ENCODE peak calls at places on chromosome 19, in five cellular contexts. J is HCT116, G is OCI-LY7, W is neural progenitor cell, S is SK-N-SH. B is an unnamed sample.

GRCh38 chr19:15779756-15780476 is 7.5 kb upstream of the OR10H5 start:
- DNase-seq in S (no peak), G (no peak), J (no peak), W (no peak), B (peak)

GRCh38 chr19:47781590-47782318 is 3.3 kb downstream of the SELENOW start:
- DNase-seq in J (no peak), G (no peak), S (no peak), W (no peak), B (no peak)

GRCh38 chr19:31039151-31039550 is 310.1 kb downstream of the TSHZ3 start:
- DNase-seq in S (no peak), J (no peak), G (no peak), W (no peak), B (no peak)

GRCh38 chr19:13366529-13367143 is 139.6 kb downstream of the CACNA1A start:
- DNase-seq in W (peak), J (peak), S (peak), G (peak), B (peak)

GRCh38 chr19:13868663-13869062 is 8.3 kb upstream of the NANOS3 start:
- DNase-seq in J (no peak), G (no peak), S (no peak), W (no peak), B (no peak)

GRCh38 chr19:18328340-18329034 is 5.6 kb upstream of the LSM4 start:
- DNase-seq in S (peak), J (peak), G (peak), W (peak), B (peak)

GRCh38 chr19:49264258-49264657 is 60.7 kb downstream of the SLC6A16 start:
- DNase-seq in G (no peak), S (no peak), W (no peak), J (no peak), B (peak)

GRCh38 chr19:776549-776948 is 20.7 kb upstream of the PTBP1 start:
- DNase-seq in J (no peak), W (no peak), G (no peak), S (no peak), B (no peak)

GRCh38 chr19:480016-480855 is 16.1 kb upstream of the MADCAM1 start:
- DNase-seq in W (peak), S (peak), J (no peak), G (no peak), B (peak)

GRCh38 chr19:18803550-18804138 is 12.5 kb upstream of the COMP start:
- DNase-seq in W (no peak), S (peak), J (no peak), G (no peak), B (no peak)

GRCh38 chr19:15422311-15423075 is 3.7 kb upstream of the AKAP8L start:
- DNase-seq in J (no peak), W (no peak), S (no peak), G (no peak), B (no peak)

GRCh38 chr19:24098359-24098758 is 11.4 kb downstream of the ZNF254 start:
- DNase-seq in S (no peak), G (no peak), W (no peak), J (no peak), B (no peak)

GRCh38 chr19:6020972-6021805 is 43.2 kb upstream of the RANBP3 start:
- DNase-seq in G (no peak), W (no peak), J (no peak), S (no peak), B (peak)

GRCh38 chr19:47228168-47228936 is 2.6 kb downstream of the BBC3 start:
- DNase-seq in W (peak), S (peak), G (peak), J (no peak), B (no peak)

GRCh38 chr19:18062043-18062442 is 24.7 kb downstream of the IL12RB1 start:
- DNase-seq in G (no peak), J (no peak), S (no peak), W (no peak), B (no peak)

GRCh38 chr19:1252818-1253513 is 4.6 kb downstream of the MIDN start:
- DNase-seq in S (peak), J (no peak), W (no peak), G (peak), B (peak)

GRCh38 chr19:13788991-13789390 is 6.3 kb upstream of the ZSWIM4 start:
- DNase-seq in G (peak), J (no peak), S (no peak), W (no peak), B (no peak)

GRCh38 chr19:33618884-33619283 is 2.9 kb upstream of the CHST8 start:
- DNase-seq in J (no peak), S (no peak), W (no peak), G (no peak), B (no peak)

GRCh38 chr19:52601025-52601973 is 31.2 kb downstream of the ZNF701 start:
- DNase-seq in S (peak), J (peak), W (peak), G (peak), B (peak)

GRCh38 chr19:11872624-11873023 is 15.0 kb upstream of the ZNF69 start:
- DNase-seq in S (no peak), G (no peak), J (no peak), W (no peak), B (no peak)

GRCh38 chr19:5961969-5962945 is 15.7 kb downstream of the RANBP3 start:
- DNase-seq in G (peak), S (no peak), W (no peak), J (no peak), B (peak)

GRCh38 chr19:19179548-19180441 is 9.7 kb upstream of the MEF2B start:
- DNase-seq in W (no peak), G (no peak), J (no peak), S (no peak), B (no peak)

GRCh38 chr19:53707278-53707677 is 75.5 kb downstream of the DPRX start:
- DNase-seq in S (no peak), W (no peak), G (no peak), J (no peak), B (no peak)
- H3K27ac ChIP-seq in S (no peak), W (no peak), G (no peak), J (no peak), B (no peak)

GRCh38 chr19:45953676-45954075 is 20.0 kb downstream of the NOVA2 start:
- DNase-seq in J (no peak), S (no peak), G (no peak), W (no peak), B (peak)

GRCh38 chr19:45952341-45952690 is 21.3 kb downstream of the NOVA2 start:
- DNase-seq in G (no peak), J (no peak), W (no peak), S (no peak), B (no peak)

GRCh38 chr19:45955905-45956608 is 17.6 kb downstream of the NOVA2 start:
- DNase-seq in S (peak), G (no peak), J (peak), W (no peak), B (peak)

GRCh38 chr19:45954132-45954531 is 19.5 kb downstream of the NOVA2 start:
- DNase-seq in G (no peak), J (no peak), S (peak), W (peak), B (no peak)

GRCh38 chr19:45952691-45953505 is 20.8 kb downstream of the NOVA2 start:
- DNase-seq in J (no peak), W (peak), G (no peak), S (peak), B (peak)
- TF ChIP-seq EZH2phosphoT487 in J (no peak), W (no peak), G (no peak), S (no peak), B (no peak)

DNA sequence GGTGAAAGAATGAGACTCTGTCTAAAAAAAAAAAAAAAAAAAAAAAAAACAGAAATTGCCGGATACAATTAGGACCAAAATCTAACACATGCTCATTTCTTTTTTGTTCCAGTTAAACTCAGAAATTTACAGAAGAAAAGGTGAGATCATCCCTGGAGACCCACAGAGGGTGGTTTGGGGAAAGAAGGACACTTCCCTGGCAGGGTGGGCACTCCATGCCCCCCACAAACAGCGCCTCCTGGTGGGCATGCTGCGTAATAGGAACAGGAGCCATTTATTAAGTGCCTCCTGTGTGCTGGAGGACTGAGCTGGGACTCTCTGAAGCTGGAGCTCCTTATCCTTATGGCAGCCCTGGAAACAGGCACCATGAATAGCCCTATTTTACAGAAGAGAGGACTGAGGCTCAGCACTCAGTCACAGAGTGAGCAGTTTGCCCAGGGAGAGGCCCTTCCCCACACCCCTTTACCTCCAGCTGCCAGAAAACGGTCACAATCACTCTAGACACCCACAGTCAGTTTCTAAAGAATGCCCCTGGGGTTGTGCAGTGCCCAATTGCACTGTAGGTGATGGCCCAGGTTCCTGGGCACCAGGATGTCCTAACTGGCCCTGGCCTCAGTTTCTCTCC is 10.1 kb downstream of the C19orf38 start:
- DNase-seq in G (peak), J (no peak), W (peak), S (peak), B (peak)
- H3K27ac ChIP-seq in G (no peak), J (no peak), W (no peak), S (no peak), B (no peak)

DNA sequence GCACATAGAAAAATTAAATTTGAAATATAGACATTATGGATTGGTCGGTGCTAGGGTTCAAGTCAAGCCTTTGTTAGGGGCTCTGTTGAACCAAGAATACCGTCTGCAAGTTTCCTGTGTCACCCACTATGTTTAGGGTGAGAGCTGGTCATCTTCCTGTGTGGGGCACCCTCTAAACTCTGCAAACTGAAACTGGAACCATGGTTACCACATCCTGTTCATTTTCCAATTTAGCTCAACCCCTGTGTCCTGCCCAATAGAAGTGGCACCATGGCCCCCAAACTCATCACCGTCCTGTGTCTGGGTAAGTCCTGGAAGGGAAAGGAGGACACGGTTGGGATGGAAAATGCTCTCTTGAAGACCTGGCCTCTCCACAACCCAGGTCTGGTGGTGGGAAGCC is 29.9 kb downstream of the LAIR2 start:
- DNase-seq in S (no peak), J (no peak), W (no peak), G (peak), B (no peak)
- TF ChIP-seq EZH2phosphoT487 in S (no peak), J (no peak), W (no peak), G (no peak), B (no peak)